ENCODE peak calls at places on chromosomes 5 and 9, in ten cellular contexts. A is heart left ventricle, G is stomach, F is uterus, B is sigmoid colon, V is right lobe of liver, W is tibial nerve, S is Peyer's patch, P is A549, U is HCT116. T is an unnamed sample. For H3K4me1, the result is how much of the 10 kb centered on the place peaks cover.

GRCh38 chr5:502325-503079 is 21.7 kb downstream of the SLC9A3 start:
- DNase-seq in U (no peak), S (no peak), P (no peak), A (no peak), V (no peak), F (no peak), W (no peak), G (no peak), B (no peak), T (no peak)

GRCh38 chr5:110809006-110809405 is 70.2 kb downstream of the SLC25A46 start:
- DNase-seq in A (no peak), B (no peak), P (no peak), G (no peak), U (no peak), F (no peak), W (no peak), S (no peak), V (no peak), T (no peak)

GRCh38 chr5:172749881-172750608 is 20.9 kb downstream of the DUSP1 start:
- DNase-seq in W (no peak), S (no peak), V (no peak), B (peak), A (peak), U (no peak), P (no peak), G (no peak), F (peak), T (peak)

GRCh38 chr5:100423330-100423729 is 111.8 kb upstream of the FAM174A start:
- DNase-seq in P (peak), U (no peak), F (no peak), V (no peak), W (no peak), B (no peak), G (no peak), S (no peak), A (no peak), T (no peak)

GRCh38 chr5:3417376-3417943 is 178.2 kb upstream of the IRX1 start:
- DNase-seq in W (no peak), G (no peak), B (no peak), F (no peak), P (no peak), U (no peak), S (no peak), A (no peak), V (no peak), T (no peak)

GRCh38 chr5:154044099-154044498 is 5.3 kb downstream of the MFAP3 start:
- DNase-seq in F (no peak), A (no peak), U (no peak), G (no peak), P (no peak), W (no peak), B (no peak), S (no peak), V (no peak), T (no peak)

GRCh38 chr5:4158750-4159447 is 563.3 kb downstream of the IRX1 start:
- DNase-seq in S (no peak), W (no peak), V (no peak), G (no peak), F (no peak), B (no peak), U (no peak), P (no peak), A (no peak), T (no peak)

GRCh38 chr5:54063817-54064216 is 246.6 kb downstream of the ARL15 start:
- DNase-seq in V (no peak), U (no peak), G (no peak), W (no peak), B (no peak), A (no peak), P (no peak), F (no peak), S (no peak), T (no peak)

GRCh38 chr5:51651476-51651875 is 268.2 kb downstream of the ISL1 start:
- DNase-seq in U (no peak), G (no peak), W (no peak), P (no peak), A (no peak), S (no peak), B (no peak), V (no peak), F (no peak), T (no peak)

GRCh38 chr9:37908698-37909186 is 4.8 kb upstream of the SLC25A51 start:
- DNase-seq in U (no peak), V (no peak), A (no peak), S (no peak), F (no peak), B (peak), G (no peak), P (peak), W (peak), T (no peak)

GRCh38 chr5:174317261-174317894 is 271.9 kb downstream of the NSG2 start:
- DNase-seq in S (no peak), F (no peak), U (no peak), P (peak), B (peak), G (no peak), W (no peak), V (peak), A (no peak), T (peak)

GRCh38 chr5:111694183-111694582 is 62.8 kb downstream of the NREP start:
- DNase-seq in G (no peak), U (no peak), P (peak), A (no peak), B (no peak), W (no peak), V (no peak), F (no peak), S (no peak), T (no peak)

GRCh38 chr9:130763585-130764200 is 70.1 kb downstream of the EXOSC2 start:
- DNase-seq in W (no peak), F (no peak), S (no peak), B (no peak), V (no peak), G (no peak), P (no peak), U (no peak), A (no peak), T (peak)

GRCh38 chr5:133565993-133566392 is 46.3 kb downstream of the FSTL4 start:
- DNase-seq in S (no peak), F (no peak), B (no peak), P (peak), W (peak), A (no peak), V (no peak), U (no peak), G (no peak), T (no peak)

GRCh38 chr5:132480546-132481242 is 9.9 kb downstream of the IRF1 start:
- DNase-seq in A (no peak), P (no peak), W (no peak), F (no peak), U (no peak), B (peak), G (no peak), V (no peak), S (no peak), T (no peak)

GRCh38 chr9:33445941-33446506 is 1.4 kb downstream of the AQP3 start:
- DNase-seq in A (no peak), S (peak), W (no peak), G (peak), U (no peak), P (no peak), V (no peak), B (no peak), F (no peak), T (no peak)

GRCh38 chr5:129804705-129805104 is 56.8 kb downstream of the MINAR2 start:
- DNase-seq in A (no peak), S (no peak), V (no peak), W (no peak), F (no peak), G (no peak), P (no peak), U (no peak), B (no peak), T (no peak)

GRCh38 chr9:122807271-122807900 is 7.5 kb downstream of the OR1K1 start:
- DNase-seq in G (no peak), V (no peak), S (no peak), B (no peak), W (no peak), A (no peak), P (no peak), F (no peak), U (no peak), T (no peak)

GRCh38 chr5:34040411-34040810 is 2.6 kb downstream of the C1QTNF3 start:
- DNase-seq in G (no peak), F (no peak), P (no peak), V (no peak), U (no peak), S (no peak), B (no peak), W (no peak), A (no peak), T (no peak)

GRCh38 chr5:33065146-33065545 is 354.0 kb downstream of the NPR3 start:
- DNase-seq in S (no peak), V (no peak), B (no peak), F (no peak), W (no peak), A (no peak), G (no peak), P (no peak), U (no peak), T (no peak)

GRCh38 chr5:78644741-78645300 is 3.8 kb downstream of the LHFPL2 start:
- DNase-seq in S (no peak), W (no peak), F (no peak), P (no peak), V (no peak), B (no peak), A (no peak), G (no peak), U (no peak), T (no peak)
- TF ChIP-seq POLR2A in S (no peak), W (no peak), F (no peak), P (no peak), V (no peak), B (no peak), A (no peak), G (no peak), U (no peak), T (no peak)

GRCh38 chr9:124261787-124262595 is 4.2 kb downstream of the NEK6 start:
- DNase-seq in W (no peak), S (no peak), B (no peak), A (no peak), F (no peak), G (no peak), U (no peak), V (no peak), P (no peak), T (no peak)

GRCh38 chr9:124258765-124259272 is 1.1 kb downstream of the NEK6 start:
- DNase-seq in P (no peak), A (no peak), V (no peak), W (no peak), B (no peak), S (no peak), U (no peak), F (no peak), G (no peak), T (no peak)

GRCh38 chr9:124259273-124260078 is 1.7 kb downstream of the NEK6 start:
- DNase-seq in F (peak), B (peak), W (peak), P (peak), V (peak), S (no peak), U (peak), G (peak), A (no peak), T (peak)

GRCh38 chr9:124262596-124263045 is 4.9 kb downstream of the NEK6 start:
- DNase-seq in V (no peak), B (no peak), U (no peak), A (no peak), F (no peak), G (no peak), S (no peak), P (no peak), W (no peak), T (no peak)

GRCh38 chr9:124260769-124261603 is 3.2 kb downstream of the NEK6 start:
- DNase-seq in U (no peak), F (no peak), W (no peak), A (no peak), V (peak), G (peak), S (no peak), B (no peak), P (peak), T (no peak)
- H3K4me3 ChIP-seq in U (no peak), F (no peak), W (peak), A (no peak), V (no peak), G (peak), S (no peak), B (no peak), P (no peak), T (no peak)

GRCh38 chr5:7850533-7851239 is at the start of gene CFAP90:
- DNase-seq in V (peak), F (peak), W (no peak), P (peak), B (no peak), U (no peak), G (peak), A (peak), S (no peak), T (peak)

GRCh38 chr5:7851240-7851592 is 283 bp upstream of the CFAP90 start:
- DNase-seq in S (no peak), P (no peak), U (no peak), A (no peak), B (no peak), F (no peak), G (no peak), V (no peak), W (no peak), T (no peak)

GRCh38 chr5:7852542-7852941 is 1.6 kb upstream of the CFAP90 start:
- DNase-seq in S (no peak), W (no peak), A (no peak), U (no peak), P (no peak), V (no peak), G (no peak), F (no peak), B (no peak), T (no peak)

GRCh38 chr5:7852988-7853387 is 2.1 kb upstream of the CFAP90 start:
- DNase-seq in S (no peak), B (no peak), P (no peak), A (no peak), W (no peak), V (no peak), F (no peak), G (no peak), U (no peak), T (no peak)

GRCh38 chr5:7851617-7852289 is 820 bp upstream of the CFAP90 start:
- DNase-seq in A (no peak), U (no peak), P (no peak), F (no peak), W (no peak), G (peak), B (no peak), S (no peak), V (peak), T (no peak)
- H3K4me1 ChIP-seq in A (under half), U (under half), P (under half), F (under half), W (under half), G (under half), B (under half), S (under half), V (under half), T (under half)

DNA sequence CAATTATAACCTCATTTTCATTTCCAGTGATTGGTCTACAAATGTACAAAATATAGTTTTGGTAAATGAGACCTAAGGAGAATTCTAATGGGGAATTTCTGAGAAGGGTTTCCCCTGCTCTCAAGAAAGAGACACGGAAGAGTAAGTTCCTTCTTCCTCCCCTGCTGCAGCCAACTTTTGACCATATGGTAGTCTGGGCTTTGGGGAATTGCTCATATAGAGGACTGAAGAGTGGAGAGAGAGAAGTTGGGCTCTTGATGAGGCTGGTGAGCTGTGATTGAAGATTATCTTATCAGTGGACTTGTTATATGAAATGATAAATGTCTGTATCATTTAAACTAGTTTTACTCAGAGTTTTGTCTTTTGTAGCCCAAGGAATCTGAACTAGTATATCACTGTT is 4.3 kb upstream of the LNPEP start:
- DNase-seq in B (no peak), S (no peak), U (no peak), F (no peak), A (no peak), G (no peak), W (no peak), P (no peak), V (no peak), T (no peak)
- TF ChIP-seq POLR2A in B (no peak), S (no peak), U (no peak), F (no peak), A (no peak), G (no peak), W (no peak), P (no peak), V (no peak), T (no peak)

GRCh38 chr5:141877478-141878185 is 578 bp downstream of the PCDH1 start:
- DNase-seq in B (no peak), U (no peak), P (peak), W (no peak), A (no peak), V (peak), S (no peak), F (peak), G (no peak), T (no peak)

GRCh38 chr5:141875022-141875740 is 3.0 kb downstream of the PCDH1 start:
- DNase-seq in P (no peak), G (peak), W (no peak), U (no peak), S (no peak), V (no peak), F (peak), A (no peak), B (no peak), T (no peak)

GRCh38 chr5:141876628-141877477 is 1.4 kb downstream of the PCDH1 start:
- DNase-seq in B (no peak), W (no peak), A (no peak), G (peak), P (peak), U (no peak), V (peak), S (no peak), F (peak), T (no peak)

GRCh38 chr5:141874262-141874964 is 3.8 kb downstream of the PCDH1 start:
- DNase-seq in W (no peak), U (no peak), B (no peak), S (no peak), V (peak), G (peak), A (no peak), F (peak), P (no peak), T (peak)

GRCh38 chr5:141875795-141876627 is 2.2 kb downstream of the PCDH1 start:
- DNase-seq in F (peak), U (no peak), P (no peak), V (peak), G (peak), A (no peak), W (no peak), B (no peak), S (no peak), T (no peak)
- H3K4me3 ChIP-seq in F (peak), U (peak), P (peak), V (peak), G (peak), A (peak), W (peak), B (peak), S (peak), T (peak)

DNA sequence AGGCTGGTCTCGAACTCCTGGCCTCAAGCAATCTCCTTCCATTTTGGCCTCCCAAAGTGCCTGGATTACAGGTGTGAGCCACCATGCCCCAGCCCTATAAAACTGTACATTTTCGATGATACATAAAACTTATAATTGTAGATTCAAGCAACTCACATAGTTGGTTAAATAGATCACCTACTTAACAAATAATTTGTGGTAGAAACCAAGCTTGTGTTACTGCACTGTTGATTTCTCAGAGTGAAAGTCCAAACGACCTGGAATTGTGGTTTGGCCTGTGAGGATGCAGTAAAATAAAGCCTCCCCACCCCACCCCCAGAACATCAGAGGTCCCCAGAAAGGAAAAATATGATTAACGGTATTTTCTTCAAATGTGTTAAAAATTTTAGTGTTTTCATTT is 92.7 kb downstream of the TRIO start:
- DNase-seq in G (no peak), U (no peak), V (no peak), A (no peak), S (no peak), F (no peak), W (no peak), B (no peak), P (no peak), T (no peak)
- H3K4me1 ChIP-seq in G (under half), U (under half), V (under half), A (under half), S (under half), F (under half), W (under half), B (half or more), P (half or more), T (under half)

T was measured in ovary.